ENCODE peak calls at places on chromosomes 4 and X, in nine cellular contexts. Y is dorsolateral prefrontal cortex; S is posterior cingulate gyrus; X is sigmoid colon; H is H7; B is activated T-helper 1 cell treated with anti-CD3 and anti-CD28 coated beads, Interleukin-2, amount 50 U/mL, for 16 hours; T is Right ventricle myocardium inferior; R is astrocyte of the spinal cord; N is IMR-90. P is an unnamed sample.

GRCh38 chrX:138897621-138898492 is 186.3 kb upstream of the FGF13 start:
- DNase-seq in Y (no peak), S (no peak), X (no peak), H (no peak), B (no peak), T (no peak), R (peak; percentile 5), N (no peak), P (no peak)

GRCh38 chrX:17374619-17375360 is at the start of gene NHS:
- DNase-seq in Y (peak; percentile 40), S (peak; percentile 87), X (peak; percentile 89), H (peak; percentile 96), B (no peak), T (peak; percentile 80), R (peak; percentile 76), N (peak; percentile 63), P (no peak)

GRCh38 chr4:56705870-56706400 is 24.8 kb upstream of the HOPX start:
- DNase-seq in Y (no peak), S (no peak), X (no peak), H (no peak), B (no peak), T (no peak), R (no peak), N (no peak), P (no peak)

GRCh38 chrX:17376381-17377046 is 1.5 kb downstream of the NHS start:
- DNase-seq in Y (no peak), S (peak; percentile 69), X (peak; percentile 73), H (peak; percentile 56), B (no peak), T (peak; percentile 30), R (peak; percentile 9), N (no peak), P (no peak)

GRCh38 chr4:159504634-159505033 is 401.8 kb downstream of the RAPGEF2 start:
- DNase-seq in Y (no peak), S (no peak), X (no peak), H (no peak), B (no peak), T (no peak), R (peak; percentile 37), N (no peak), P (no peak)

GRCh38 chr4:169976951-169977350 is 49.2 kb downstream of the MFAP3L start:
- DNase-seq in Y (no peak), S (no peak), X (no peak), H (no peak), B (no peak), T (no peak), R (no peak), N (no peak), P (no peak)

GRCh38 chrX:13470680-13470967 is 98.8 kb upstream of the EGFL6 start:
- DNase-seq in Y (no peak), S (no peak), X (no peak), H (no peak), B (no peak), T (no peak), R (no peak), N (no peak), P (no peak)

GRCh38 chr4:83961575-83961974 is 425.7 kb downstream of the GPAT3 start:
- DNase-seq in Y (no peak), S (no peak), X (no peak), H (no peak), B (no peak), T (no peak), R (peak; percentile 34), N (peak; percentile 23), P (no peak)

GRCh38 chr4:171924761-171925376 is 111.7 kb downstream of the GALNTL6 start:
- DNase-seq in Y (no peak), S (no peak), X (no peak), H (no peak), B (no peak), T (no peak), R (peak; percentile 0), N (no peak), P (no peak)

GRCh38 chr4:108637856-108638255 is 12.5 kb upstream of the OSTC start:
- DNase-seq in Y (no peak), S (no peak), X (no peak), H (no peak), B (no peak), T (no peak), R (no peak), N (no peak), P (no peak)

GRCh38 chr4:127304356-127304755 is 328.4 kb upstream of the INTU start:
- DNase-seq in Y (no peak), S (no peak), X (no peak), H (no peak), B (no peak), T (no peak), R (peak; percentile 88), N (peak; percentile 24), P (peak; percentile 60)

GRCh38 chrX:2829066-2829430 is 318 bp downstream of the GYG2 start:
- DNase-seq in Y (no peak), S (no peak), X (no peak), H (peak; percentile 89), B (no peak), T (no peak), R (no peak), N (no peak), P (no peak)

GRCh38 chr4:125780159-125780558 is 465.4 kb downstream of the FAT4 start:
- DNase-seq in Y (no peak), S (no peak), X (no peak), H (no peak), B (no peak), T (no peak), R (peak; percentile 15), N (peak; percentile 57), P (no peak)

GRCh38 chr4:8564595-8564994 is 15.6 kb upstream of the GPR78 start:
- DNase-seq in Y (no peak), S (no peak), X (no peak), H (no peak), B (no peak), T (no peak), R (no peak), N (no peak), P (no peak)

GRCh38 chr4:65665951-65666523 is 4.3 kb downstream of the EPHA5 start:
- DNase-seq in Y (no peak), S (no peak), X (no peak), H (peak; percentile 11), B (no peak), T (no peak), R (peak; percentile 65), N (no peak), P (no peak)

GRCh38 chr4:113270520-113271319 is 221.3 kb downstream of the ANK2 start:
- DNase-seq in Y (no peak), S (no peak), X (no peak), H (no peak), B (no peak), T (no peak), R (no peak), N (no peak), P (no peak)

GRCh38 chr4:123699823-123700822 is 303.5 kb downstream of the SPRY1 start:
- DNase-seq in Y (no peak), S (no peak), X (no peak), H (no peak), B (no peak), T (no peak), R (peak; percentile 92), N (peak; percentile 93), P (peak; percentile 3)

GRCh38 chr4:61312526-61312925 is 112.4 kb downstream of the ADGRL3 start:
- DNase-seq in Y (no peak), S (no peak), X (no peak), H (no peak), B (no peak), T (no peak), R (peak; percentile 7), N (peak; percentile 2), P (no peak)

GRCh38 chrX:78619829-78620228 is 39.3 kb downstream of the RTL3 start:
- DNase-seq in Y (no peak), S (no peak), X (no peak), H (no peak), B (no peak), T (no peak), R (peak; percentile 53), N (no peak), P (no peak)

GRCh38 chr4:78242071-78242470 is 184.9 kb downstream of the FRAS1 start:
- DNase-seq in Y (no peak), S (no peak), X (no peak), H (no peak), B (no peak), T (no peak), R (peak; percentile 8), N (no peak), P (no peak)

GRCh38 chr4:153792007-153792892 is 3.4 kb upstream of the SFRP2 start:
- DNase-seq in Y (no peak), S (peak; percentile 83), X (peak; percentile 84), H (peak; percentile 88), B (no peak), T (peak; percentile 63), R (peak; percentile 34), N (no peak), P (no peak)

GRCh38 chrX:46072776-46073175 is 472.4 kb downstream of the ZNF674 start:
- DNase-seq in Y (no peak), S (no peak), X (no peak), H (no peak), B (no peak), T (no peak), R (no peak), N (no peak), P (no peak)

GRCh38 chrX:13250831-13251612 is 68.8 kb downstream of the ATXN3L start:
- DNase-seq in Y (no peak), S (no peak), X (peak; percentile 72), H (no peak), B (no peak), T (no peak), R (peak; percentile 85), N (peak; percentile 94), P (peak; percentile 36)

GRCh38 chr4:103171006-103171405 is 27.1 kb downstream of the CENPE start:
- DNase-seq in Y (no peak), S (no peak), X (no peak), H (no peak), B (no peak), T (no peak), R (no peak), N (no peak), P (no peak)

GRCh38 chr4:169768385-169768784 is 10.6 kb upstream of the HPF1 start:
- DNase-seq in Y (no peak), S (no peak), X (no peak), H (no peak), B (no peak), T (no peak), R (no peak), N (no peak), P (no peak)

GRCh38 chr4:77586953-77587383 is 18.7 kb upstream of the CXCL13 start:
- DNase-seq in Y (no peak), S (no peak), X (no peak), H (no peak), B (no peak), T (no peak), R (no peak), N (no peak), P (no peak)

GRCh38 chr4:110195561-110196205 is 2.7 kb downstream of the ELOVL6 start:
- DNase-seq in Y (no peak), S (no peak), X (no peak), H (no peak), B (no peak), T (no peak), R (peak; percentile 17), N (peak; percentile 17), P (no peak)

GRCh38 chr4:74056114-74056857 is 17.8 kb upstream of the CXCL3 start:
- DNase-seq in Y (no peak), S (no peak), X (no peak), H (peak; percentile 8), B (no peak), T (no peak), R (peak; percentile 35), N (peak; percentile 52), P (no peak)

GRCh38 chrX:99938464-99938863 is 471.6 kb downstream of the PCDH19 start:
- DNase-seq in Y (no peak), S (no peak), X (peak; percentile 32), H (no peak), B (no peak), T (no peak), R (no peak), N (no peak), P (no peak)

GRCh38 chr4:98352403-98352802 is 91.2 kb downstream of the RAP1GDS1 start:
- DNase-seq in Y (no peak), S (no peak), X (no peak), H (no peak), B (no peak), T (no peak), R (no peak), N (no peak), P (no peak)

GRCh38 chr4:52853351-52853750 is 8.8 kb upstream of the RASL11B start:
- DNase-seq in Y (no peak), S (no peak), X (no peak), H (no peak), B (no peak), T (no peak), R (no peak), N (peak; percentile 41), P (no peak)